ENCODE peak calls at places on chromosome 6, in seven cellular contexts. F, X, D, E, T, U and H are unnamed samples.

GRCh38 chr6:12150812-12151432 is 138.8 kb downstream of the HIVEP1 start:
- DNase-seq in D (no peak), X (peak), T (peak), U (no peak), E (no peak), F (peak), H (no peak)

GRCh38 chr6:78810146-78810545 is 57.2 kb upstream of the IRAK1BP1 start:
- DNase-seq in X (no peak), D (no peak), F (peak), E (no peak), T (peak), U (peak), H (peak)

GRCh38 chr6:71080151-71080550 is 123.3 kb upstream of the B3GAT2 start:
- DNase-seq in E (no peak), X (no peak), D (no peak), U (peak), F (no peak), T (no peak), H (peak)

GRCh38 chr6:30893001-30893591 is 8.8 kb downstream of the DDR1 start:
- DNase-seq in X (no peak), D (peak), U (no peak), T (no peak), F (no peak), E (peak), H (no peak)

GRCh38 chr6:134168580-134169223 is 116.3 kb upstream of the SLC2A12 start:
- DNase-seq in X (no peak), U (peak), E (no peak), D (no peak), T (no peak), F (no peak), H (peak)

GRCh38 chr6:37783025-37783825 is 36.3 kb upstream of the ZFAND3 start:
- DNase-seq in F (no peak), T (no peak), U (peak), E (no peak), D (peak), X (no peak), H (peak)

GRCh38 chr6:139498715-139499114 is 124.3 kb upstream of the CITED2 start:
- DNase-seq in T (no peak), F (no peak), X (no peak), E (no peak), D (no peak), U (no peak), H (no peak)

GRCh38 chr6:1313364-1313754 is 1.5 kb downstream of the FOXQ1 start:
- DNase-seq in F (no peak), D (no peak), U (no peak), E (no peak), T (no peak), X (no peak), H (no peak)

GRCh38 chr6:164507197-164507957 is 802.0 kb downstream of the C6orf118 start:
- DNase-seq in D (no peak), T (no peak), X (no peak), U (no peak), E (no peak), F (peak), H (no peak)

GRCh38 chr6:18501313-18502013 is 114.3 kb downstream of the RNF144B start:
- DNase-seq in U (peak), F (no peak), T (peak), D (peak), X (no peak), E (peak), H (peak)

GRCh38 chr6:2744778-2745177 is 5.9 kb downstream of the MYLK4 start:
- DNase-seq in D (no peak), T (no peak), F (no peak), U (no peak), X (no peak), E (no peak), H (peak)

GRCh38 chr6:51120016-51120415 is 301.3 kb downstream of the TFAP2B start:
- DNase-seq in F (no peak), U (no peak), E (no peak), X (no peak), D (no peak), T (no peak), H (no peak)

GRCh38 chr6:116268589-116269293 is 11.0 kb downstream of the TSPYL1 start:
- DNase-seq in E (no peak), D (no peak), X (no peak), U (peak), T (no peak), F (peak), H (peak)

GRCh38 chr6:37149750-37150149 is 20.2 kb upstream of the PIM1 start:
- DNase-seq in F (no peak), E (no peak), U (no peak), T (no peak), X (no peak), D (no peak), H (no peak)

GRCh38 chr6:142510217-142510616 is 208.4 kb downstream of the ADGRG6 start:
- DNase-seq in U (no peak), D (no peak), F (no peak), T (no peak), X (no peak), E (no peak), H (no peak)

GRCh38 chr6:157300436-157300835 is 22.9 kb downstream of the TMEM242 start:
- DNase-seq in X (no peak), D (no peak), T (no peak), U (no peak), F (no peak), E (no peak), H (no peak)

GRCh38 chr6:31299511-31299910 is 27.6 kb upstream of the HLA-C start:
- DNase-seq in F (no peak), X (no peak), T (no peak), U (peak), D (no peak), E (no peak), H (no peak)

GRCh38 chr6:37618916-37619605 is 78.6 kb downstream of the MDGA1 start:
- DNase-seq in U (no peak), X (no peak), E (no peak), F (no peak), D (peak), T (no peak), H (no peak)

GRCh38 chr6:26129656-26130055 is 42.4 kb downstream of the HFE start:
- DNase-seq in X (no peak), E (no peak), U (no peak), T (no peak), F (no peak), D (no peak), H (no peak)

GRCh38 chr6:40097590-40097989 is 163.3 kb upstream of the MOCS1 start:
- DNase-seq in E (no peak), T (no peak), F (no peak), U (no peak), D (no peak), X (no peak), H (no peak)

GRCh38 chr6:138455746-138456392 is 43.4 kb downstream of the NHSL1 start:
- DNase-seq in D (no peak), T (no peak), U (peak), E (no peak), F (no peak), X (peak), H (peak)

GRCh38 chr6:41460742-41461336 is 85.3 kb upstream of the FOXP4 start:
- DNase-seq in D (no peak), X (no peak), U (peak), T (no peak), E (no peak), F (peak), H (no peak)

GRCh38 chr6:122676146-122676545 is 65.9 kb downstream of the PKIB start:
- DNase-seq in X (no peak), T (no peak), F (no peak), U (no peak), E (no peak), D (no peak), H (no peak)

GRCh38 chr6:30898750-30899360 is 9.2 kb upstream of the GTF2H4 start:
- DNase-seq in T (no peak), X (no peak), E (no peak), F (no peak), D (no peak), U (no peak), H (no peak)

GRCh38 chr6:18122128-18123093 is at the start of gene NHLRC1:
- DNase-seq in X (peak), T (peak), E (peak), F (no peak), U (peak), D (peak), H (peak)

GRCh38 chr6:54847799-54848597 is 1.4 kb downstream of the FAM83B start:
- DNase-seq in F (no peak), X (no peak), U (peak), T (no peak), D (no peak), E (no peak), H (peak)

GRCh38 chr6:138622967-138623366 is 123.7 kb upstream of the NHSL1 start:
- DNase-seq in T (no peak), U (no peak), X (no peak), F (no peak), D (no peak), E (no peak), H (peak)

GRCh38 chr6:27126815-27127537 is 120.5 kb upstream of the PRSS16 start:
- DNase-seq in D (peak), U (peak), T (peak), F (peak), E (peak), X (peak), H (peak)

GRCh38 chr6:119076966-119077642 is 1.4 kb downstream of the FAM184A start:
- DNase-seq in F (no peak), D (no peak), T (no peak), U (no peak), X (no peak), E (no peak), H (no peak)
- H3K4me3 ChIP-seq in F (peak), D (peak), T (no peak), U (no peak), X (peak), E (peak), H (no peak)

GRCh38 chr6:35148167-35148741 is 7.1 kb upstream of the TCP11 start:
- DNase-seq in D (no peak), T (no peak), F (peak), U (peak), E (no peak), X (no peak), H (peak)

GRCh38 chr6:35142578-35142977 is 1.4 kb upstream of the TCP11 start:
- DNase-seq in D (no peak), T (no peak), E (no peak), F (no peak), X (no peak), U (no peak), H (peak)

GRCh38 chr6:35146453-35146852 is 5.3 kb upstream of the TCP11 start:
- DNase-seq in X (no peak), T (peak), U (peak), F (peak), D (no peak), E (no peak), H (peak)

GRCh38 chr6:35147101-35147885 is 6.2 kb upstream of the TCP11 start:
- DNase-seq in X (no peak), F (no peak), D (no peak), T (no peak), U (no peak), E (no peak), H (no peak)

DNA sequence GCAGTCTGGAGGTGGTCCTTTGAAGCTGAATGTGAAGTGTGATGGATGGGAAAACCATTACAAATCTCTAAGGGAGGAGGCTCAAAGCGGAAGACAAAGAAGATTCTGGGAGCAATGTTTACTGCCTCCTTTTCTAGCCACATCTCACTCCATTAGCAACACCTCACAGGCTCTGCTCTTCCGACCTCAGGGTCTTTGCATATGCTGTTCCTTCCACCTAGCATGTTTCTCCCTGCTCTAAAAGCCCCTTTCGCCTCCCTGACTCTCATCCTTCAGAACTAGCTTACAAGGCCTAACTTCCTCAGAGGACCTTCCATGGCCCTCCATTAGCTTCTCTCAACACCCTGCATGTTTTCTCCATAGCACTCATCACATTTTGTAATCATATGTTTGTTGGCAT is 4.6 kb upstream of the TCP11 start:
- DNase-seq in X (no peak), T (no peak), U (no peak), E (no peak), F (no peak), D (no peak), H (peak)
- H3K4me3 ChIP-seq in X (no peak), T (no peak), U (no peak), E (no peak), F (no peak), D (no peak), H (no peak)

GRCh38 chr6:43339168-43339567 is 30.3 kb downstream of the ZNF318 start:
- DNase-seq in U (no peak), E (no peak), F (no peak), D (no peak), X (no peak), T (no peak), H (no peak)
- H3K4me3 ChIP-seq in U (no peak), E (no peak), F (no peak), D (no peak), X (no peak), T (no peak), H (no peak)

DNA sequence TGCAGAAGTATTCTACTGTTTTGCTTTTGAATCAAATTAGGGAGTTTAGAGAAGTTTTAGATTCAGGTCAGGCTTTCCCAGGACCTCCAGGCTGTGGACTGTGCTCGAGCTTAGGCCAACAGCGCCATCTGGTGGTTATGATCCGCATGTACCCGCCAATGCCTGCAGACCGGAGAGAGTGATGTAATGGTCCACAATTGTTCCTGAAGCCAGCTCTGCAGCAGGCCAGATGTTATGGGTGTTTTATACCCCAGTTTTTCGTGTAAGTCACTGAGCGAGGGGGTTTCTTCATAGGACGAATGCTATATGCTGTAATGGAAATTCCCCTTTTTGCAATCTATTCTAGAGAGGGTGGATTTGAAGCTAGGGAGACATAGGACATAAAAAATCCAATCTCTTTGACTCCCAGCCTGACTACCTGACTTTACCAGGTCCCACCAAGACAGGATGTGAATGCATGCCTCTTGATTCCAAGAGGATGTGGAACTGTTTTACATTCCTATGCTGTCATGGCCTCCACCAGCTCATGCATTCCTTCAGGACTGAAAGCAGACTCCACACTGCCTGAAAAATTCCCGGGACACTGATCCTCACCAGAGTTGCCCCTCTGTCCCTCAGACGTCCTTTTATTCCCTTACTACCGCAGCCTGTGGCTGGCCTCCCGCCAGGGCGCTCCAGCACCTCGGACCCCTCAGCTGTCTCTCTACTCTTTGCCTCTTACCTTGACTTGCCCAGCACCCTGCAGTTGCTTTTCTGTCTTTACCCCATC is 41.2 kb upstream of the LY86 start:
- DNase-seq in E (peak), D (peak), F (peak), X (peak), U (peak), T (peak), H (peak)
- H3K4me3 ChIP-seq in E (peak), D (peak), F (no peak), X (peak), U (peak), T (peak), H (peak)